ENCODE peak calls at places on chromosomes 3 and 15, in five cellular contexts. N, I, C, F and B are unnamed samples.

GRCh38 chr3:9797196-9797945 is 4.5 kb downstream of the ARPC4 start:
- DNase-seq in C (no peak), F (no peak), I (no peak), N (no peak), B (no peak)

GRCh38 chr15:82613764-82614163 is 33.4 kb downstream of the CPEB1 start:
- DNase-seq in F (no peak), N (no peak), C (no peak), I (no peak), B (no peak)

GRCh38 chr15:58686286-58686685 is 63.2 kb downstream of the ADAM10 start:
- DNase-seq in F (no peak), I (no peak), N (no peak), C (no peak), B (no peak)

GRCh38 chr15:84929795-84930371 is 45.4 kb downstream of the SLC28A1 start:
- DNase-seq in C (peak), I (peak), F (no peak), N (peak), B (peak)

GRCh38 chr3:12545473-12545791 is at the start of gene MKRN2OS:
- DNase-seq in C (no peak), I (peak), N (peak), F (no peak), B (no peak)

GRCh38 chr3:113532698-113533533 is 561 bp downstream of the SIDT1 start:
- DNase-seq in F (no peak), C (no peak), N (peak), I (peak), B (no peak)

GRCh38 chr15:75523011-75523410 is 56.1 kb downstream of the PTPN9 start:
- DNase-seq in N (no peak), I (no peak), C (peak), F (no peak), B (no peak)

GRCh38 chr3:3081659-3082546 is 28.3 kb downstream of the IL5RA start:
- DNase-seq in F (no peak), I (no peak), N (no peak), C (no peak), B (no peak)

GRCh38 chr3:196519738-196520122 is 4.6 kb upstream of the SMCO1 start:
- DNase-seq in I (no peak), N (no peak), F (no peak), C (no peak), B (no peak)

GRCh38 chr3:50620420-50620819 is 3.5 kb downstream of the MAPKAPK3 start:
- DNase-seq in F (no peak), I (no peak), C (no peak), N (no peak), B (no peak)

GRCh38 chr3:129013491-129013891 is 12.4 kb downstream of the EFCC1 start:
- DNase-seq in C (no peak), N (no peak), I (no peak), F (no peak), B (no peak)

GRCh38 chr3:158679547-158680000 is 7.1 kb upstream of the LXN start:
- DNase-seq in F (no peak), C (peak), I (no peak), N (no peak), B (peak)

GRCh38 chr3:194714122-194714425 is 28.4 kb downstream of the FAM43A start:
- DNase-seq in C (no peak), N (no peak), I (no peak), F (no peak), B (no peak)

GRCh38 chr3:194713299-194714121 is 27.8 kb downstream of the FAM43A start:
- DNase-seq in F (no peak), N (no peak), I (no peak), C (no peak), B (no peak)

GRCh38 chr3:194711913-194712312 is 26.2 kb downstream of the FAM43A start:
- DNase-seq in C (peak), F (no peak), I (peak), N (no peak), B (peak)

GRCh38 chr3:194715022-194715800 is 29.5 kb downstream of the FAM43A start:
- DNase-seq in I (no peak), C (no peak), F (no peak), N (no peak), B (no peak)

GRCh38 chr3:194714564-194714963 is 28.9 kb downstream of the FAM43A start:
- DNase-seq in I (no peak), C (no peak), N (no peak), F (no peak), B (no peak)
- H3K27ac ChIP-seq in I (no peak), C (no peak), N (no peak), F (no peak), B (no peak)

GRCh38 chr15:52021128-52021671 is 2.2 kb downstream of the MAPK6 start:
- DNase-seq in I (peak), N (peak), F (no peak), C (peak), B (peak)
- TF ChIP-seq CTCF in I (no peak), N (no peak), F (no peak), C (no peak), B (no peak)

GRCh38 chr3:150372320-150373118 is 35.6 kb upstream of the TSC22D2 start:
- DNase-seq in I (no peak), C (no peak), N (no peak), F (no peak), B (no peak)

GRCh38 chr3:150371741-150372254 is 36.3 kb upstream of the TSC22D2 start:
- DNase-seq in I (peak), C (peak), F (no peak), N (peak), B (peak)

GRCh38 chr3:150370982-150371381 is 37.1 kb upstream of the TSC22D2 start:
- DNase-seq in F (no peak), C (no peak), N (no peak), I (no peak), B (no peak)

GRCh38 chr3:150367771-150368170 is 40.3 kb upstream of the TSC22D2 start:
- DNase-seq in N (no peak), I (no peak), F (no peak), C (no peak), B (no peak)

GRCh38 chr3:150370129-150370602 is 37.9 kb upstream of the TSC22D2 start:
- DNase-seq in I (peak), N (peak), C (peak), F (peak), B (peak)
- H3K27ac ChIP-seq in I (peak), N (no peak), C (no peak), F (no peak), B (peak)

DNA sequence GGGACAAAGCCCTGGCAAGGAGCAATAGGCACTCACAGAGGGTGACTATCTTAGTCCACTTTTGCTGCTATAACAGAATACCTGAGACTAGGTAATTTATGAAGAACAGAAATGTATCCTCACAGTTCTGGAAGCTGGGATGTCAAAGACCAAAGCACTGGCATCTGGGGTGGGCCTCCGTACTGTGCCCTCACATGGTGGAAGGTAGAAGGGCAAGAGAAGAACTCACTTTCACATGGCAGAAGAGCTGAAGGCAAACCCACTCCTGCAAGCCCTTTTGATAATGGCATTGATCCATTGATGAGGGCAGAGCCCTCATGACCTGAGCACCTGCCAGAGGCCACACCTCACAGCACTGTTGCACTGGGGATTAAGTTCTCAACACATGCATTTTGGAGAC is 173.4 kb upstream of the C2CD4B start:
- DNase-seq in F (no peak), I (no peak), N (no peak), C (no peak), B (no peak)
- TF ChIP-seq CTCF in F (no peak), I (no peak), N (no peak), C (no peak), B (no peak)

GRCh38 chr3:27666277-27666676 is 55.8 kb downstream of the EOMES start:
- DNase-seq in N (no peak), F (no peak), C (no peak), I (no peak), B (no peak)

GRCh38 chr3:27670619-27671018 is 51.5 kb downstream of the EOMES start:
- DNase-seq in I (no peak), C (no peak), N (no peak), F (no peak), B (no peak)

GRCh38 chr3:27669505-27670085 is 52.5 kb downstream of the EOMES start:
- DNase-seq in I (no peak), F (no peak), C (no peak), N (no peak), B (peak)

GRCh38 chr3:27666708-27667107 is 55.4 kb downstream of the EOMES start:
- DNase-seq in F (peak), I (peak), C (peak), N (peak), B (peak)

DNA sequence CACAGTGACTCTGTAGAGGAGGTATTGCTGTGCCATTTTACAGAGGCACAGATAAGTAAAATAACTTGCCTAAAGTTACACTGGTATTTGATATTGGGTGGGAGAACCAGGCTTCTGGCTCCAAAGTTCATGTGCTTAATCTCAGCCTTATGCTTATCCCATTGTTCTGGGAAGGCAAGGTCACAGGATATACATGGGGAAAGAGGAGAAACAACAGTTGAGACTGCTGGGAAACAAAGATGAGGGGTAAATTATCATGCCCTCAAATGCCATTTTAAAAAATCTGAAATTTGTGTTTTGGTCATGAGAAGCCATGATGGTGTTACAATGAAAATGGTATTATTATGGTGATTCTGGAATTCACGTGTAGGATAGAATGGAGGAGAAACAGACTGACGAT is 54.4 kb downstream of the EOMES start:
- DNase-seq in C (no peak), N (no peak), F (no peak), I (no peak), B (no peak)
- H3K27ac ChIP-seq in C (no peak), N (no peak), F (no peak), I (no peak), B (no peak)

GRCh38 chr3:131730581-131730980 is 227.8 kb upstream of the MRPL3 start:
- DNase-seq in N (no peak), I (no peak), F (no peak), C (peak), B (no peak)

GRCh38 chr3:131731709-131732108 is 228.9 kb upstream of the MRPL3 start:
- DNase-seq in I (no peak), F (no peak), N (no peak), C (no peak), B (no peak)

GRCh38 chr3:131733086-131733841 is 230.5 kb upstream of the MRPL3 start:
- DNase-seq in F (no peak), N (no peak), C (no peak), I (no peak), B (no peak)

GRCh38 chr3:131728898-131729297 is 226.1 kb upstream of the MRPL3 start:
- DNase-seq in C (no peak), I (no peak), N (no peak), F (no peak), B (peak)

DNA sequence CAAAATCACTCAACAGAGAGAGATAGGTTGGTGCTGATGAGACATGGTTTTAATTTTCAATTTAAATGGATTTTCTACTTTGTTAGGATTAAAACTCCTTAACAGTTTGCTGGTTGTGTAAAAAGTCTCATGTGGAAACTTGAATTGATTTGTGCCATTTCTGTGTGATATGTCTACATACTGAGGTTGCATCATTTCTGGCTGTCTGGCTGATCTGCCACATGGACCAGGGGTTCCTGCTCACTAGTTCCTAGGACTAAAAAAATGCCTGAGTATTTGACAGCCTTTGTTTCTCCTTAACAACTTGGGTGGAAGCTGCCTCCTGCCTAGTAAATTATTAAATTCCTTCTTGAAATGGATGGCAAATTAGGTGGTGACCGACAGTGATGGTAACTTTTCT is 226.8 kb upstream of the MRPL3 start:
- DNase-seq in C (peak), I (no peak), F (no peak), N (no peak), B (no peak)
- TF ChIP-seq CTCF in C (no peak), I (no peak), F (no peak), N (no peak), B (no peak)

GRCh38 chr3:156535162-156535627 is 19.7 kb downstream of the SSR3 start:
- DNase-seq in I (peak), F (peak), C (peak), N (peak), B (peak)
- H3K27ac ChIP-seq in I (peak), F (no peak), C (peak), N (peak), B (peak)